ENCODE peak calls at places on chromosomes 7 and 10, in nine cellular contexts. D, E, S, J, F, Z, G, N and Q are unnamed samples.

GRCh38 chr7:123714296-123715080 is 34.3 kb downstream of the WASL start:
- DNase-seq in D (no peak), J (peak), N (no peak), S (no peak), Z (no peak), G (no peak), F (peak), E (no peak), Q (no peak)

GRCh38 chr7:33423646-33424020 is 294.3 kb downstream of the BBS9 start:
- DNase-seq in G (no peak), F (no peak), D (peak), Z (no peak), J (no peak), E (no peak), N (no peak), S (peak), Q (no peak)

GRCh38 chr10:91551856-91552255 is 81.0 kb downstream of the PPP1R3C start:
- DNase-seq in S (peak), N (no peak), D (peak), E (no peak), G (peak), Z (no peak), F (peak), J (peak), Q (peak)

GRCh38 chr7:17976952-17977351 is 36.7 kb upstream of the SNX13 start:
- DNase-seq in E (no peak), S (no peak), D (no peak), J (no peak), N (no peak), F (no peak), Z (no peak), G (no peak), Q (no peak)

GRCh38 chr10:133351408-133352318 is 4.5 kb downstream of the PRAP1 start:
- DNase-seq in D (no peak), N (no peak), G (no peak), S (no peak), E (no peak), Z (no peak), F (no peak), J (no peak), Q (no peak)

GRCh38 chr7:156524737-156525597 is 115.6 kb upstream of the RNF32 start:
- DNase-seq in N (no peak), Z (no peak), D (no peak), J (no peak), F (no peak), G (no peak), E (no peak), S (no peak), Q (no peak)

GRCh38 chr10:15262036-15262713 is 93.7 kb upstream of the NMT2 start:
- DNase-seq in Z (no peak), S (no peak), N (no peak), J (peak), G (no peak), D (peak), F (peak), E (no peak), Q (peak)

GRCh38 chr7:129433823-129434171 is 435 bp upstream of the STRIP2 start:
- DNase-seq in D (peak), G (no peak), E (no peak), N (no peak), F (no peak), J (no peak), S (peak), Z (no peak), Q (no peak)

GRCh38 chr7:88073625-88074024 is 139.6 kb downstream of the ADAM22 start:
- DNase-seq in J (no peak), D (no peak), Z (no peak), F (no peak), E (no peak), S (no peak), G (no peak), N (no peak), Q (no peak)

GRCh38 chr10:24930427-24930826 is 22.0 kb downstream of the PRTFDC1 start:
- DNase-seq in F (no peak), J (no peak), D (no peak), Z (no peak), E (no peak), S (no peak), G (no peak), N (no peak), Q (no peak)

GRCh38 chr10:110916554-110917346 is 2.2 kb downstream of the BBIP1 start:
- DNase-seq in Z (no peak), D (no peak), J (peak), N (no peak), G (no peak), S (no peak), F (peak), E (no peak), Q (no peak)

GRCh38 chr7:148507741-148508285 is 82.8 kb upstream of the C7orf33 start:
- DNase-seq in F (no peak), S (no peak), Z (no peak), J (no peak), N (no peak), D (no peak), G (no peak), E (peak), Q (no peak)

GRCh38 chr7:64504581-64505120 is 58.2 kb downstream of the ZNF680 start:
- DNase-seq in E (no peak), S (no peak), D (peak), J (no peak), F (peak), G (no peak), N (no peak), Z (no peak), Q (no peak)

GRCh38 chr7:146146866-146147265 is 30.3 kb downstream of the CNTNAP2 start:
- DNase-seq in J (peak), Z (no peak), G (no peak), N (no peak), S (no peak), F (peak), D (peak), E (no peak), Q (no peak)

GRCh38 chr7:32515890-32516550 is 20.7 kb downstream of the AVL9 start:
- DNase-seq in Z (no peak), F (peak), D (no peak), N (no peak), G (no peak), S (no peak), J (no peak), E (no peak), Q (no peak)

GRCh38 chr7:9498303-9498702 is 1064.9 kb downstream of the NXPH1 start:
- DNase-seq in N (no peak), J (no peak), G (no peak), E (no peak), S (no peak), F (no peak), Z (no peak), D (peak), Q (no peak)

GRCh38 chr10:112525215-112525614 is 78.2 kb downstream of the VTI1A start:
- DNase-seq in G (no peak), J (no peak), Z (no peak), F (peak), N (no peak), S (no peak), D (no peak), E (no peak), Q (no peak)

GRCh38 chr10:88245974-88246511 is 337.1 kb downstream of the RNLS start:
- DNase-seq in Z (no peak), J (peak), F (peak), N (no peak), G (no peak), S (no peak), D (no peak), E (no peak), Q (peak)

GRCh38 chr10:86319626-86320025 is 47.0 kb downstream of the GRID1 start:
- DNase-seq in Z (no peak), F (no peak), D (no peak), E (no peak), N (no peak), G (no peak), S (peak), J (no peak), Q (no peak)

GRCh38 chr7:20030417-20030816 is 186.8 kb downstream of the MACC1 start:
- DNase-seq in J (no peak), G (no peak), N (no peak), E (no peak), S (no peak), D (no peak), Z (no peak), F (no peak), Q (no peak)

GRCh38 chr10:102435529-102436233 is 3.3 kb upstream of the CUEDC2 start:
- DNase-seq in E (peak), N (no peak), D (no peak), G (no peak), S (no peak), J (peak), F (no peak), Z (no peak), Q (no peak)

GRCh38 chr10:82256275-82256674 is 381.3 kb downstream of the NRG3 start:
- DNase-seq in G (no peak), F (no peak), E (no peak), J (no peak), S (no peak), D (peak), N (no peak), Z (no peak), Q (no peak)

GRCh38 chr10:24513155-24513554 is 210.5 kb downstream of the ARHGAP21 start:
- DNase-seq in E (no peak), F (peak), J (peak), G (no peak), D (peak), Z (no peak), S (no peak), N (no peak), Q (no peak)

GRCh38 chr10:15486404-15486803 is 115.3 kb upstream of the FAM171A1 start:
- DNase-seq in S (no peak), F (peak), E (no peak), J (peak), G (no peak), Z (no peak), N (no peak), D (no peak), Q (no peak)

GRCh38 chr7:128353189-128353588 is 8.3 kb downstream of the PRRT4 start:
- DNase-seq in J (no peak), Z (no peak), D (no peak), N (no peak), F (no peak), G (no peak), S (no peak), E (no peak), Q (no peak)